ENCODE peak calls at places on chromosome 1, in four cellular contexts. J is HepG2, N is H1, A is GM12878. W is an unnamed sample. For H3K4me1, the result is how much of the 10 kb centered on the place peaks cover.

GRCh38 chr1:162972768-162973167 is 96.4 kb upstream of the RGS4 start:
- DNase-seq in J (no peak), N (no peak), A (no peak), W (no peak)

GRCh38 chr1:24142546-24143431 is at the start of gene IL22RA1:
- DNase-seq in J (peak), N (no peak), A (no peak), W (no peak)

GRCh38 chr1:228038387-228039005 is 31.7 kb downstream of the WNT3A start:
- DNase-seq in J (no peak), N (no peak), A (no peak), W (no peak)

GRCh38 chr1:116678732-116679090 is 11.2 kb upstream of the IGSF3 start:
- DNase-seq in J (no peak), N (no peak), A (no peak), W (no peak)

GRCh38 chr1:32115496-32115895 is 7.6 kb downstream of the KPNA6 start:
- DNase-seq in J (no peak), N (no peak), A (no peak), W (no peak)

GRCh38 chr1:45306319-45306718 is 20.4 kb upstream of the HPDL start:
- DNase-seq in J (no peak), N (no peak), A (peak), W (no peak)

GRCh38 chr1:98008373-98008772 is 87.5 kb upstream of the DPYD start:
- DNase-seq in J (no peak), N (no peak), A (no peak), W (no peak)

GRCh38 chr1:20184997-20185833 is 681 bp upstream of the UBXN10 start:
- DNase-seq in J (no peak), N (no peak), A (no peak), W (no peak)

GRCh38 chr1:55478742-55479141 is 263.6 kb upstream of the USP24 start:
- DNase-seq in J (peak), N (no peak), A (no peak), W (no peak)

GRCh38 chr1:104648269-104648691 is 898.6 kb downstream of the AMY1C start:
- DNase-seq in J (peak), N (no peak), A (no peak), W (peak)

GRCh38 chr1:10070206-10070605 is 37.4 kb downstream of the UBE4B start:
- DNase-seq in J (no peak), N (no peak), A (no peak), W (no peak)

GRCh38 chr1:225373155-225373554 is 54.7 kb downstream of the LBR start:
- DNase-seq in J (no peak), N (no peak), A (no peak), W (no peak)

GRCh38 chr1:196637606-196638005 is 14.2 kb upstream of the CFH start:
- DNase-seq in J (no peak), N (no peak), A (no peak), W (no peak)

GRCh38 chr1:32464191-32464715 is 619 bp upstream of the ZBTB8B start:
- DNase-seq in J (no peak), N (no peak), A (no peak), W (no peak)

GRCh38 chr1:225899044-225899925 is 10.3 kb upstream of the LEFTY1 start:
- DNase-seq in J (no peak), N (peak), A (no peak), W (peak)

GRCh38 chr1:100959502-100960060 is 63.7 kb downstream of the SLC30A7 start:
- DNase-seq in J (no peak), N (no peak), A (no peak), W (no peak)

GRCh38 chr1:57310992-57311790 is 112.7 kb downstream of the DAB1 start:
- DNase-seq in J (peak), N (no peak), A (no peak), W (no peak)

GRCh38 chr1:117802546-117803257 is 126.7 kb downstream of the GDAP2 start:
- DNase-seq in J (no peak), N (no peak), A (no peak), W (no peak)

GRCh38 chr1:87147851-87148250 is 180.8 kb upstream of the LMO4 start:
- DNase-seq in J (no peak), N (no peak), A (no peak), W (no peak)

GRCh38 chr1:63779338-63779819 is 5.6 kb downstream of the ROR1 start:
- DNase-seq in J (no peak), N (no peak), A (no peak), W (no peak)

GRCh38 chr1:116496380-116496779 is 74.4 kb downstream of the CD58 start:
- DNase-seq in J (peak), N (no peak), A (no peak), W (no peak)

GRCh38 chr1:64466033-64466432 is 3.9 kb upstream of the CACHD1 start:
- DNase-seq in J (no peak), N (no peak), A (no peak), W (no peak)

GRCh38 chr1:199720496-199720895 is 307.0 kb upstream of the NR5A2 start:
- DNase-seq in J (no peak), N (no peak), A (no peak), W (no peak)

GRCh38 chr1:70353641-70354331 is 736 bp downstream of the ANKRD13C start:
- DNase-seq in J (peak), N (no peak), A (peak), W (no peak)

GRCh38 chr1:70438529-70438928 is 27.5 kb downstream of the CTH start:
- DNase-seq in J (no peak), N (no peak), A (no peak), W (no peak)

GRCh38 chr1:22654692-22655091 is 1.7 kb downstream of the C1QB start:
- DNase-seq in J (no peak), N (no peak), A (no peak), W (no peak)
- TF ChIP-seq SUZ12 in J (no peak), N (no peak), A (no peak), W (no peak)

GRCh38 chr1:27571439-27572018 is 32.4 kb downstream of the AHDC1 start:
- DNase-seq in J (peak), N (no peak), A (no peak), W (no peak)

GRCh38 chr1:27572019-27572678 is 31.8 kb downstream of the AHDC1 start:
- DNase-seq in J (no peak), N (no peak), A (no peak), W (no peak)

GRCh38 chr1:27569506-27570382 is 34.2 kb downstream of the AHDC1 start:
- DNase-seq in J (peak), N (no peak), A (no peak), W (no peak)

GRCh38 chr1:27570383-27570755 is 33.6 kb downstream of the AHDC1 start:
- DNase-seq in J (no peak), N (no peak), A (no peak), W (no peak)

GRCh38 chr1:27570823-27571222 is 33.1 kb downstream of the AHDC1 start:
- DNase-seq in J (peak), N (no peak), A (no peak), W (no peak)
- H3K4me1 ChIP-seq in J (half or more), N (half or more), A (under half), W (half or more)

GRCh38 chr1:41913025-41913424 is 5.7 kb downstream of the HIVEP3 start:
- DNase-seq in J (no peak), N (no peak), A (no peak), W (no peak)
- H3K9ac ChIP-seq in J (no peak), N (no peak), A (no peak), W (no peak)

DNA sequence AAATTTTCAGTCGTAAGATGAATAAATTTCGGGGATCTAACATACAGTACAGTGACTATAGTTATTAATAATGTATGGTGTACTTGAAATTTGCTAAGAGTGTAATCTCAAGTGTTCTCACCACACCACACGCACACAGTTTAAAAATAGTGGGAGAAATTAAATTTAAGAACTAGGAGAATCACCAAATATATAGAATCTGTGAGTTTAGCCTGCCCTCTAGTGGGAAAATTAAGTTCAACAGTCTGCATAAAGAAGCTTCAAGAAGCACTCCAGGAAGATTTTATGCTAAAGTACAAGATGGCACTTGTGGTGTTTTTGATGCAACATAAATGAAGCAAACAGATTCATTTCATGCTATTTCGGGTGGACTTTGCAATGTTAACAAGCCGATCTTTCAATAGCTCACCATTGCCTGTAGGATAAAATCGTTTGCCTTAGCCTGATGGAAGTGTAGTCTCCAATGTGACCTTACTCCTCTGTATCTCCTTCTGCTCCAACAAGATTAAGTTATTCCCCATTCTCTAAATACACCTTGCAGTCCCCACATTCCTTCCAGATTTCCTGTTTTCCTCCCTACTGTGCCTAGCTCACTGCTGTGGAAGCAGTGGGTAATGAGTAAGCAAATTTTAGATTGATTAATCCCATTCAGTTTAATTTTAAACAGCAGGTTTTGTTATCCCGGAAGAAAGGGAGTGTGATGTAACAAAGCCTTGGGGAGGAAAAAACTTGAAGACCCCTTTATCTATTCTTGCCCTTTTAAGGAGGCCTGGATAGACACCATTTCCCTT is 8.7 kb upstream of the PIK3C2B start:
- DNase-seq in J (peak), N (no peak), A (no peak), W (peak)
- TF ChIP-seq SUZ12 in J (no peak), N (no peak), A (no peak), W (no peak)

GRCh38 chr1:93042134-93042821 is 36.8 kb upstream of the MTF2 start:
- DNase-seq in J (peak), N (no peak), A (peak), W (no peak)
- H3K4me1 ChIP-seq in J (under half), N (under half), A (under half), W (under half)

DNA sequence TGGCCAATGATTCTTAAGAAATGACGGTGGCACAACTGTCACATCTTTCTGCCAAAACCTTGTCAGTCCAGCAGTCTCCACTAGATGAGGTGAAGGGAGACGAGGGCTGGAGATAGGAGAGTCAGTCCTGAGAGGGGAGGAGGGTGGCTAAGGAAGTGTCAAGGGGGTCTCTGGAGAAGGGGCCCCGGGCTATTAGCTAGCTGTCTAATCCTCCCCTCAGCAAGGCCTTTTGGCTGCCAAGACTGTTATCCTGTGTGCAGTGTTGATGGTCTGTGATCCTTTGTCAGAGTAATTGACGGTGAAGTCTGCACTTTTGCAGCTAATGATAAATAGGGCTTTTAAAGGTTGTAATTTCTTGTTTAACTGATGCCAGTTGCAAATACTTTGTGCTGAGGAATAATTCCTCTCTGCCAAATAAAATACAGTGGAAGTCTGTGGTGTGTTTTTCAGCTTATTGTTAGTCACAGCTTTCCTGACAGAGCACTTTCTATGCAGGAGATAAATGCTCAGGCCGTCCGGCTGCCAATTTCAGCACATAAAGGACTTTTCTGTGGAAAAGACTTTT is 34.9 kb downstream of the PRRX1 start:
- DNase-seq in J (no peak), N (no peak), A (no peak), W (no peak)
- H3K9ac ChIP-seq in J (no peak), N (no peak), A (no peak), W (no peak)

GRCh38 chr1:21857840-21858670 is 46.0 kb downstream of the LDLRAD2 start:
- DNase-seq in J (no peak), N (no peak), A (no peak), W (no peak)
- TF ChIP-seq SUZ12 in J (no peak), N (no peak), A (no peak), W (no peak)

DNA sequence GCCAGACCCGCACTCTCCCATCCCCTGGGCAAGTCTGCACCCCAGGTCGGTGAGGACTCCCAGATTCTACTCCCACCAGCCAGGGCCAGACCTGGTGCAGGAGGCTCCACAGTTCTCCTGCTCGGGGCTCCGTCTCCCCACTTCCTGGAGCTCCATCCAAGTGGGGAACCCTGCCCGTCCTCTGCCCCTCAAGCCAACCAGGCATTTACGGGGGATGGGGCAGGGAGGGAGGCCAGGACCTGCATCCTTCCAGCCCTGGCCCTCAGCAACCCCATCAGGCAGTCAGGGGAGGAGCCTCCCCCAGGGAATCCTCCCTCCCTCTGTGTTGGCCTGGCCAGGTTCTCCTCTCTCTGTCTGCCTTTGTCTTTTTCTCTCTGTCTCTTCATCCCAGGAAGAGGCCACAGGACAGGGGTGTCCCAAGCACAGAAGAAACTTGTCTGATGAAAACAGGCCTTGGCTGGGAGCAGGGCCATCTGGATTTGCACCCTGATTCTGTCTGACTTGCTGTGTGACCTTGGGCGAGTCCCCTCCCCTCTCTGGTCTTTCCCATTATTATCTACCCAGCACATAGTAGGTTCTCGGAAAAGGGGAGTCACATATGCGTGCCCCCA is 18.5 kb upstream of the EPHA2 start:
- DNase-seq in J (no peak), N (no peak), A (no peak), W (no peak)
- H3K4me1 ChIP-seq in J (half or more), N (under half), A (under half), W (under half)

DNA sequence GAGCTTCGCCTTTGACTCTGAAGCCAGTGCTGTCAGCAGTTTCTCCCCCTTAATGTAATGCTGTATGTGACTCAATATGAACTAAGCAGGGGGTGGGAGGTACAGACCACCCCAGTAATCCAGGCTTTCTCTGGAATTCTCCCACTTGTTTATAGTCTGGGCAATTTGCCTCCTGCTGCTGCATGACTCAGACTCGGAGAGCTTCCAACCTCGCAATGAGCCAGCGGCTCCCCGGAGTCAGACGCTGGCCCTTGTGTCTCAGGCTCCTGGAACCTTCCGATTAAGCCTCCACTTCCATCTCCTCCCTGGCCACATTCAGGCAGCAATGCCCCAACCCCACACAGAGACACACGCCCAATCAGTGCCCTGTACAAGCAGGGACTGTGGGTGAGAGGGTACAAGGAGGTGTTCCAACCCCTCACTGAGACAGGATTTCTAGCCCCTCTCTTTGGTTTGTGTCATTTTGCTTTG is 471.7 kb upstream of the VAMP3 start:
- DNase-seq in J (no peak), N (peak), A (no peak), W (peak)
- H3K9ac ChIP-seq in J (no peak), N (no peak), A (no peak), W (no peak)

DNA sequence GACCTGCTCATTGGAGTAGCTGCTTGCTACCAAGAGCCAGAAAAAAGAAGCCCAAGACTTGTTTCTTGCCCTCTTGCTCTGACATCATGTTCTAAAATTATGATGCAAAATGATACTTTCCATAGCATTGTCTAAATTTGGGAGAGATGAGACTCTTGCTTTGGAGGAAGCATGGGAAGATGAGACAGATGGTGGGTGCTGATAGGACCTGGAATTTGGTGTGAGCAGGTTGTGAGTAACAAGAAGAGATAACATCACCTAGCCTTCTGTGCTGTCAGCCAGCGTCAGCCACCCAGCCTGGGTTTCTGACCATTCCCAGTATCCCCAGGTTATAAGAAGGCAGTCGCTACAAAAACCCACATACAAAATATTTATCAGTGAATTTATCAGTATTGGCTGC is 67.1 kb upstream of the GCLM start:
- DNase-seq in J (no peak), N (no peak), A (no peak), W (no peak)
- TF ChIP-seq SUZ12 in J (no peak), N (no peak), A (no peak), W (no peak)